ENCODE peak calls at places on chromosomes 7 and 10, in seven cellular contexts. R is lower lobe of right lung, Q is activated B cell treated with CpG ODN at 0.5 μM for 24 hours, T is natural killer cell, P is right lobe of liver, J is HCT116, K is psoas muscle. V is an unnamed sample.

GRCh38 chr7:29864668-29865067 is 58.4 kb downstream of the WIPF3 start:
- ATAC-seq in R (no peak), Q (no peak), T (no peak), P (no peak), J (no peak), K (no peak), V (no peak)

GRCh38 chr10:130066743-130067142 is 43.9 kb downstream of the C10orf143 start:
- ATAC-seq in R (no peak), Q (no peak), T (no peak), P (no peak), J (no peak), K (no peak), V (no peak)

GRCh38 chr7:36048141-36048901 is 104.7 kb upstream of the EEPD1 start:
- ATAC-seq in R (peak), Q (no peak), T (no peak), P (peak), J (no peak), K (peak), V (peak)

GRCh38 chr10:75592014-75592842 is 160.8 kb downstream of the LRMDA start:
- ATAC-seq in R (no peak), Q (no peak), T (peak), P (peak), J (no peak), K (no peak), V (no peak)

GRCh38 chr7:68434857-68435256 is 1163.4 kb upstream of the AUTS2 start:
- ATAC-seq in R (no peak), Q (no peak), T (no peak), P (no peak), J (no peak), K (no peak), V (no peak)

GRCh38 chr7:129989466-129989865 is 36.7 kb upstream of the UBE2H start:
- ATAC-seq in R (no peak), Q (no peak), T (no peak), P (no peak), J (peak), K (no peak), V (no peak)

GRCh38 chr7:100171087-100171681 is 2.8 kb upstream of the GAL3ST4 start:
- ATAC-seq in R (peak), Q (peak), T (peak), P (peak), J (no peak), K (no peak), V (peak)

GRCh38 chr10:127968027-127968441 is 61.1 kb downstream of the PTPRE start:
- ATAC-seq in R (no peak), Q (no peak), T (peak), P (no peak), J (no peak), K (no peak), V (no peak)

GRCh38 chr10:10623958-10624590 is 393.6 kb upstream of the CELF2 start:
- ATAC-seq in R (peak), Q (no peak), T (no peak), P (no peak), J (no peak), K (no peak), V (no peak)

GRCh38 chr7:25659841-25660240 is 431.6 kb upstream of the NPVF start:
- ATAC-seq in R (no peak), Q (no peak), T (no peak), P (no peak), J (no peak), K (no peak), V (no peak)

GRCh38 chr7:114342431-114343181 is 72.0 kb upstream of the FOXP2 start:
- ATAC-seq in R (no peak), Q (no peak), T (no peak), P (no peak), J (no peak), K (no peak), V (no peak)

GRCh38 chr10:30207485-30208052 is 141.5 kb downstream of the MTPAP start:
- ATAC-seq in R (peak), Q (no peak), T (no peak), P (no peak), J (no peak), K (no peak), V (no peak)

GRCh38 chr7:104873346-104873849 is 140.6 kb upstream of the KMT2E start:
- ATAC-seq in R (no peak), Q (no peak), T (no peak), P (no peak), J (no peak), K (no peak), V (no peak)

GRCh38 chr10:104336829-104337526 is 1.3 kb downstream of the ITPRIP start:
- ATAC-seq in R (no peak), Q (peak), T (no peak), P (peak), J (no peak), K (no peak), V (no peak)

GRCh38 chr7:66187894-66188293 is 17.2 kb upstream of the TPST1 start:
- ATAC-seq in R (peak), Q (no peak), T (no peak), P (peak), J (no peak), K (peak), V (peak)

GRCh38 chr7:142301923-142302550 is 44.2 kb upstream of the PRSS58 start:
- ATAC-seq in R (no peak), Q (no peak), T (peak), P (no peak), J (peak), K (no peak), V (no peak)

GRCh38 chr7:55127622-55128081 is 108.8 kb downstream of the EGFR start:
- ATAC-seq in R (peak), Q (no peak), T (no peak), P (no peak), J (no peak), K (peak), V (no peak)

GRCh38 chr7:138154646-138155045 is 78.4 kb downstream of the AKR1D1 start:
- ATAC-seq in R (no peak), Q (no peak), T (no peak), P (no peak), J (no peak), K (no peak), V (no peak)

GRCh38 chr7:138122162-138122561 is 45.9 kb downstream of the AKR1D1 start:
- ATAC-seq in R (no peak), Q (no peak), T (no peak), P (no peak), J (no peak), K (no peak), V (no peak)

GRCh38 chr7:542935-543789 is 23.5 kb upstream of the PDGFA start:
- ATAC-seq in R (no peak), Q (no peak), T (no peak), P (no peak), J (no peak), K (peak), V (peak)

GRCh38 chr7:51591223-51591622 is 274.6 kb upstream of the COBL start:
- ATAC-seq in R (no peak), Q (no peak), T (no peak), P (no peak), J (no peak), K (no peak), V (no peak)

GRCh38 chr7:116025098-116025809 is 5.3 kb downstream of the TFEC start:
- ATAC-seq in R (peak), Q (peak), T (no peak), P (peak), J (no peak), K (no peak), V (no peak)

GRCh38 chr7:133529861-133530260 is 277.0 kb downstream of the EXOC4 start:
- ATAC-seq in R (no peak), Q (no peak), T (no peak), P (no peak), J (peak), K (no peak), V (no peak)
- TF ChIP-seq CTCF in R (no peak), Q (no peak), T (no peak), P (no peak), J (no peak), K (no peak), V (no peak)

DNA sequence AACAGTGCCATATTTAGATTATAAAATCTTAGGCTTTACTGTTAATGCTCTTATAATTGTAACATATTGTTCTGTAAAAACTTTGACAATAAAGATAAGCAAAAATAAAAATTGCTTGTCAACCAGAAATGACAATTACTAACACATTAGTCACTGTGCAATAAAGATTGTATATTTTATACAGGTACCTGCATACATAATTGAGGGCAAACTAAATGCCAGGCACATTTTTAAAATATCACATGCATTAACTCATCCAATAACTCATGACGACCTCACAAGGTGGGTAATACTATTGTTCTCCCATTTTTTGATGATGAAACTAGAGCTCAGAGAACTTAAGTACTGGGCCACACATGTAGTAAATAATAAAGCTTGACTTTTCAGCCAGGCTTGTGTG is 1020.2 kb upstream of the C7orf33 start:
- ATAC-seq in R (no peak), Q (no peak), T (no peak), P (no peak), J (no peak), K (no peak), V (no peak)
- TF ChIP-seq CTCF in R (no peak), Q (no peak), T (no peak), P (no peak), J (no peak), K (no peak), V (no peak)

DNA sequence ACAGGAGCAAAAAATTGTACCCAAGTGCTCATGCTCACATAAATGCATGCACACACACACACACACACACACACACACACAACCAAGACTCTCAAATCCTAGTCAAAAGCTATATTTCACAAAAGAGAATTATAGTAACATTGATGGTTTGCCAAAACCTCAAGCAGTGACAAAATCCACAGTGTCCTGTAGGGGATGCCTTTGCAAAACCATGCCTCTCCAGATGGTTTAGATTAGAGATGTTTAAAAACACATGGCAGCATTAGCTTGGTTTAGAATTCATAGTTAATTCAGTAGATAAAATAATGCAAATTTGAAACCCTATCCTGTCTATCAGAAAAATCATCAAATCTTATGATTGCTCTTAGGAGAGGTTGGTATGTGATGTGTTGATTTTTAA is 232.2 kb downstream of the DYNC1I1 start:
- ATAC-seq in R (no peak), Q (no peak), T (no peak), P (no peak), J (no peak), K (no peak), V (no peak)
- TF ChIP-seq CTCF in R (no peak), Q (no peak), T (no peak), P (no peak), J (no peak), K (no peak), V (no peak)

GRCh38 chr10:90787906-90788491 is 69.8 kb downstream of the HTR7 start:
- ATAC-seq in R (peak), Q (no peak), T (no peak), P (peak), J (peak), K (no peak), V (no peak)
- TF ChIP-seq CTCF in R (peak), Q (no peak), T (no peak), P (peak), J (peak), K (peak), V (peak)

DNA sequence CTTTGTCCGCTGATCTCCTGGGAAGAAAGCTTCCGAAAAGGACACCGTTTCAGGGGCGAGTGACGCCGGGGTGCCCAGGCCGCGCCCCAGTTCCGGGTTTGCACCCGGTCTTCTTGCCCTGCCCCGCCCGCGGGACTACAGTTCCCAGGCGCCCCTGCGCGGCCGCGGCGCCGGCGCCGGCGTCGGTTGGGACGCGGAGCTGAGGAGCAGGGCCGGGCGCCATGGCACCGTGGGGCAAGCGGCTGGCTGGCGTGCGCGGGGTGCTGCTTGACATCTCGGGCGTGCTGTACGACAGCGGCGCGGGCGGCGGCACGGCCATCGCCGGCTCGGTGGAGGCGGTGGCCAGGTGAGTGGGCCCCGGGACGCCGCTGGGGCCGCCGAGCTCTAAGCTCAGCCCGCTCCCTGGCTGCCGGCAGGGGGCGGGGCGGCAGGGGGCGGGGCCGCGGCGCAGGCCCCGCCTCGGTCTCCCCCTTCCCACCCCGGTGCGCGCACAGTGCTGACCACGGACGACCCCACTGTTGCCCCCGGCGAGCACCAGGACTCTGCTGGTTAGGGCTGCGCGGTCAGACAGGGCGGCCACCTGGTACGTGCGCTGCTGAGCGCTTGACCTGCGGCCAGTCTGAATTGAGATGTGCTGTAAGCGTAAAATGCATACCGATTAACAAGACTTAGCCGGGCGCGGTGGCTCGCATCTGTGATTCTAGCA is at the start of gene LHPP:
- ATAC-seq in R (peak), Q (peak), T (peak), P (peak), J (peak), K (peak), V (peak)
- TF ChIP-seq CTCF in R (peak), Q (no peak), T (peak), P (peak), J (no peak), K (peak), V (peak)

V was measured in gastroesophageal sphincter.